ENCODE peak calls at places on chromosomes 16 and 17, in eight cellular contexts. One of them, this sample, is unnamed.

GRCh38 chr16:56749806-56750491 is 20.0 kb downstream of the NUP93 start:
- DNase-seq in NCI-H446 treated with DMSO at 0.1 percent for 48 hours: no peak
- DNase-seq in activated CD4-positive, alpha-beta T cell treated with anti-CD3 and anti-CD28 coated beads for 4 hours: no peak
- DNase-seq in activated naive CD4-positive, alpha-beta T cell treated with Interleukin-2 at 50 U/mL for 16 hours: no peak
- DNase-seq in lung: no peak
- DNase-seq in foreskin fibroblast: no peak
- DNase-seq in Kasumi-1: no peak
- DNase-seq in M059J: peak
- DNase-seq in this sample: no peak

GRCh38 chr16:85963746-85964370 is 64.9 kb downstream of the IRF8 start:
- DNase-seq in NCI-H446 treated with DMSO at 0.1 percent for 48 hours: no peak
- DNase-seq in activated CD4-positive, alpha-beta T cell treated with anti-CD3 and anti-CD28 coated beads for 4 hours: no peak
- DNase-seq in activated naive CD4-positive, alpha-beta T cell treated with Interleukin-2 at 50 U/mL for 16 hours: no peak
- DNase-seq in lung: no peak
- DNase-seq in foreskin fibroblast: no peak
- DNase-seq in Kasumi-1: no peak
- DNase-seq in M059J: no peak
- DNase-seq in this sample: no peak

GRCh38 chr17:63189930-63190329 is 223.9 kb downstream of the TANC2 start:
- DNase-seq in NCI-H446 treated with DMSO at 0.1 percent for 48 hours: no peak
- DNase-seq in activated CD4-positive, alpha-beta T cell treated with anti-CD3 and anti-CD28 coated beads for 4 hours: no peak
- DNase-seq in activated naive CD4-positive, alpha-beta T cell treated with Interleukin-2 at 50 U/mL for 16 hours: no peak
- DNase-seq in lung: no peak
- DNase-seq in foreskin fibroblast: peak
- DNase-seq in Kasumi-1: no peak
- DNase-seq in M059J: peak
- DNase-seq in this sample: no peak

GRCh38 chr16:14549789-14550153 is 80.3 kb downstream of the PARN start:
- DNase-seq in NCI-H446 treated with DMSO at 0.1 percent for 48 hours: no peak
- DNase-seq in activated CD4-positive, alpha-beta T cell treated with anti-CD3 and anti-CD28 coated beads for 4 hours: no peak
- DNase-seq in activated naive CD4-positive, alpha-beta T cell treated with Interleukin-2 at 50 U/mL for 16 hours: no peak
- DNase-seq in lung: no peak
- DNase-seq in foreskin fibroblast: no peak
- DNase-seq in Kasumi-1: no peak
- DNase-seq in M059J: no peak
- DNase-seq in this sample: no peak

GRCh38 chr17:68777243-68777855 is 176.2 kb upstream of the FAM20A start:
- DNase-seq in NCI-H446 treated with DMSO at 0.1 percent for 48 hours: peak
- DNase-seq in activated CD4-positive, alpha-beta T cell treated with anti-CD3 and anti-CD28 coated beads for 4 hours: no peak
- DNase-seq in activated naive CD4-positive, alpha-beta T cell treated with Interleukin-2 at 50 U/mL for 16 hours: no peak
- DNase-seq in lung: no peak
- DNase-seq in foreskin fibroblast: peak
- DNase-seq in Kasumi-1: peak
- DNase-seq in M059J: peak
- DNase-seq in this sample: peak

GRCh38 chr17:79800325-79801155 is 3.7 kb upstream of the CBX8 start:
- DNase-seq in NCI-H446 treated with DMSO at 0.1 percent for 48 hours: peak
- DNase-seq in activated CD4-positive, alpha-beta T cell treated with anti-CD3 and anti-CD28 coated beads for 4 hours: no peak
- DNase-seq in activated naive CD4-positive, alpha-beta T cell treated with Interleukin-2 at 50 U/mL for 16 hours: peak
- DNase-seq in lung: no peak
- DNase-seq in foreskin fibroblast: peak
- DNase-seq in Kasumi-1: peak
- DNase-seq in M059J: peak
- DNase-seq in this sample: no peak

GRCh38 chr17:82179946-82180475 is 32.6 kb downstream of the CCDC57 start:
- DNase-seq in NCI-H446 treated with DMSO at 0.1 percent for 48 hours: no peak
- DNase-seq in activated CD4-positive, alpha-beta T cell treated with anti-CD3 and anti-CD28 coated beads for 4 hours: no peak
- DNase-seq in activated naive CD4-positive, alpha-beta T cell treated with Interleukin-2 at 50 U/mL for 16 hours: no peak
- DNase-seq in lung: no peak
- DNase-seq in foreskin fibroblast: no peak
- DNase-seq in Kasumi-1: no peak
- DNase-seq in M059J: no peak
- DNase-seq in this sample: no peak

GRCh38 chr16:49161191-49161590 is 120.4 kb downstream of the CBLN1 start:
- DNase-seq in NCI-H446 treated with DMSO at 0.1 percent for 48 hours: no peak
- DNase-seq in activated CD4-positive, alpha-beta T cell treated with anti-CD3 and anti-CD28 coated beads for 4 hours: no peak
- DNase-seq in activated naive CD4-positive, alpha-beta T cell treated with Interleukin-2 at 50 U/mL for 16 hours: no peak
- DNase-seq in lung: no peak
- DNase-seq in foreskin fibroblast: no peak
- DNase-seq in Kasumi-1: no peak
- DNase-seq in M059J: no peak
- DNase-seq in this sample: no peak

GRCh38 chr16:152141-153128 is at the start of gene HBZ:
- DNase-seq in NCI-H446 treated with DMSO at 0.1 percent for 48 hours: no peak
- DNase-seq in activated CD4-positive, alpha-beta T cell treated with anti-CD3 and anti-CD28 coated beads for 4 hours: no peak
- DNase-seq in activated naive CD4-positive, alpha-beta T cell treated with Interleukin-2 at 50 U/mL for 16 hours: no peak
- DNase-seq in lung: no peak
- DNase-seq in foreskin fibroblast: no peak
- DNase-seq in Kasumi-1: no peak
- DNase-seq in M059J: no peak
- DNase-seq in this sample: no peak

GRCh38 chr17:37286430-37286829 is 89.4 kb upstream of the C17orf78 start:
- DNase-seq in NCI-H446 treated with DMSO at 0.1 percent for 48 hours: no peak
- DNase-seq in activated CD4-positive, alpha-beta T cell treated with anti-CD3 and anti-CD28 coated beads for 4 hours: no peak
- DNase-seq in activated naive CD4-positive, alpha-beta T cell treated with Interleukin-2 at 50 U/mL for 16 hours: no peak
- DNase-seq in lung: no peak
- DNase-seq in foreskin fibroblast: no peak
- DNase-seq in Kasumi-1: no peak
- DNase-seq in M059J: no peak
- DNase-seq in this sample: no peak

GRCh38 chr17:15349119-15349518 is 7.7 kb upstream of the TEKT3 start:
- DNase-seq in NCI-H446 treated with DMSO at 0.1 percent for 48 hours: no peak
- DNase-seq in activated CD4-positive, alpha-beta T cell treated with anti-CD3 and anti-CD28 coated beads for 4 hours: no peak
- DNase-seq in activated naive CD4-positive, alpha-beta T cell treated with Interleukin-2 at 50 U/mL for 16 hours: no peak
- DNase-seq in lung: no peak
- DNase-seq in foreskin fibroblast: no peak
- DNase-seq in Kasumi-1: no peak
- DNase-seq in M059J: no peak
- DNase-seq in this sample: no peak

GRCh38 chr16:11429823-11430222 is 84.6 kb downstream of the RMI2 start:
- DNase-seq in NCI-H446 treated with DMSO at 0.1 percent for 48 hours: no peak
- DNase-seq in activated CD4-positive, alpha-beta T cell treated with anti-CD3 and anti-CD28 coated beads for 4 hours: no peak
- DNase-seq in activated naive CD4-positive, alpha-beta T cell treated with Interleukin-2 at 50 U/mL for 16 hours: no peak
- DNase-seq in lung: peak
- DNase-seq in foreskin fibroblast: no peak
- DNase-seq in Kasumi-1: no peak
- DNase-seq in M059J: no peak
- DNase-seq in this sample: no peak

GRCh38 chr17:33291248-33292183 is 1.6 kb downstream of the ASIC2 start:
- DNase-seq in NCI-H446 treated with DMSO at 0.1 percent for 48 hours: no peak
- DNase-seq in activated CD4-positive, alpha-beta T cell treated with anti-CD3 and anti-CD28 coated beads for 4 hours: no peak
- DNase-seq in activated naive CD4-positive, alpha-beta T cell treated with Interleukin-2 at 50 U/mL for 16 hours: no peak
- DNase-seq in lung: no peak
- DNase-seq in foreskin fibroblast: peak
- DNase-seq in Kasumi-1: no peak
- DNase-seq in M059J: no peak
- DNase-seq in this sample: no peak

GRCh38 chr16:70553175-70553574 is 29.6 kb downstream of the SF3B3 start:
- DNase-seq in NCI-H446 treated with DMSO at 0.1 percent for 48 hours: no peak
- DNase-seq in activated CD4-positive, alpha-beta T cell treated with anti-CD3 and anti-CD28 coated beads for 4 hours: peak
- DNase-seq in activated naive CD4-positive, alpha-beta T cell treated with Interleukin-2 at 50 U/mL for 16 hours: no peak
- DNase-seq in lung: no peak
- DNase-seq in foreskin fibroblast: peak
- DNase-seq in Kasumi-1: no peak
- DNase-seq in M059J: peak
- DNase-seq in this sample: no peak

GRCh38 chr16:10039220-10040096 is 142.8 kb downstream of the GRIN2A start:
- DNase-seq in NCI-H446 treated with DMSO at 0.1 percent for 48 hours: no peak
- DNase-seq in activated CD4-positive, alpha-beta T cell treated with anti-CD3 and anti-CD28 coated beads for 4 hours: no peak
- DNase-seq in activated naive CD4-positive, alpha-beta T cell treated with Interleukin-2 at 50 U/mL for 16 hours: no peak
- DNase-seq in lung: no peak
- DNase-seq in foreskin fibroblast: no peak
- DNase-seq in Kasumi-1: no peak
- DNase-seq in M059J: peak
- DNase-seq in this sample: no peak

GRCh38 chr16:85395913-85396878 is 216.9 kb upstream of the GSE1 start:
- DNase-seq in NCI-H446 treated with DMSO at 0.1 percent for 48 hours: no peak
- DNase-seq in activated CD4-positive, alpha-beta T cell treated with anti-CD3 and anti-CD28 coated beads for 4 hours: no peak
- DNase-seq in activated naive CD4-positive, alpha-beta T cell treated with Interleukin-2 at 50 U/mL for 16 hours: no peak
- DNase-seq in lung: no peak
- DNase-seq in foreskin fibroblast: peak
- DNase-seq in Kasumi-1: no peak
- DNase-seq in M059J: no peak
- DNase-seq in this sample: peak

GRCh38 chr16:89009343-89010209 is 32.6 kb upstream of the CBFA2T3 start:
- DNase-seq in NCI-H446 treated with DMSO at 0.1 percent for 48 hours: no peak
- DNase-seq in activated CD4-positive, alpha-beta T cell treated with anti-CD3 and anti-CD28 coated beads for 4 hours: no peak
- DNase-seq in activated naive CD4-positive, alpha-beta T cell treated with Interleukin-2 at 50 U/mL for 16 hours: peak
- DNase-seq in lung: no peak
- DNase-seq in foreskin fibroblast: no peak
- DNase-seq in Kasumi-1: peak
- DNase-seq in M059J: no peak
- DNase-seq in this sample: no peak

GRCh38 chr17:75909812-75910274 is 5.2 kb upstream of the MRPL38 start:
- DNase-seq in NCI-H446 treated with DMSO at 0.1 percent for 48 hours: no peak
- DNase-seq in activated CD4-positive, alpha-beta T cell treated with anti-CD3 and anti-CD28 coated beads for 4 hours: no peak
- DNase-seq in activated naive CD4-positive, alpha-beta T cell treated with Interleukin-2 at 50 U/mL for 16 hours: no peak
- DNase-seq in lung: no peak
- DNase-seq in foreskin fibroblast: no peak
- DNase-seq in Kasumi-1: no peak
- DNase-seq in M059J: no peak
- DNase-seq in this sample: no peak

This sample was measured in sciatic nerve.